ENCODE peak calls at places on chromosomes 11 and 22, in ten cellular contexts. I, R, H, E, K, A, T, C, Z and X are unnamed samples. For H3K27me3, the result is how much of the 10 kb centered on the place peaks cover.

GRCh38 chr11:37313266-37313665 is 715.2 kb upstream of the RAG2 start:
- DNase-seq in I (no peak), R (no peak), H (peak), E (no peak), K (no peak), A (no peak), T (no peak), C (no peak), Z (no peak), X (no peak)

GRCh38 chr11:92576315-92576714 is 351.7 kb downstream of the FAT3 start:
- DNase-seq in I (no peak), R (no peak), H (no peak), E (no peak), K (no peak), A (no peak), T (no peak), C (no peak), Z (no peak), X (no peak)

GRCh38 chr22:45859231-45860161 is 117.5 kb downstream of the WNT7B start:
- DNase-seq in I (no peak), R (no peak), H (peak), E (no peak), K (no peak), A (no peak), T (no peak), C (no peak), Z (no peak), X (no peak)

GRCh38 chr11:8056810-8057463 is 24.1 kb upstream of the TUB start:
- DNase-seq in I (no peak), R (peak), H (peak), E (peak), K (no peak), A (no peak), T (peak), C (no peak), Z (peak), X (no peak)

GRCh38 chr11:11884774-11885481 is 43.2 kb downstream of the USP47 start:
- DNase-seq in I (no peak), R (no peak), H (no peak), E (no peak), K (no peak), A (no peak), T (no peak), C (no peak), Z (no peak), X (no peak)

GRCh38 chr11:74950374-74950969 is 1.4 kb downstream of the SPCS2 start:
- DNase-seq in I (no peak), R (no peak), H (no peak), E (no peak), K (no peak), A (no peak), T (no peak), C (no peak), Z (no peak), X (no peak)

GRCh38 chr11:13152736-13153541 is 124.7 kb upstream of the BMAL1 start:
- DNase-seq in I (no peak), R (no peak), H (peak), E (no peak), K (peak), A (no peak), T (no peak), C (no peak), Z (no peak), X (no peak)

GRCh38 chr11:129992161-129992944 is 10.3 kb downstream of the PRDM10 start:
- DNase-seq in I (no peak), R (peak), H (peak), E (no peak), K (peak), A (no peak), T (no peak), C (peak), Z (no peak), X (peak)

GRCh38 chr11:23957309-23957708 is 539.5 kb upstream of the LUZP2 start:
- DNase-seq in I (no peak), R (no peak), H (no peak), E (no peak), K (no peak), A (no peak), T (no peak), C (no peak), Z (no peak), X (no peak)

GRCh38 chr11:116930177-116930576 is 92.8 kb upstream of the APOA1 start:
- DNase-seq in I (peak), R (peak), H (peak), E (no peak), K (peak), A (no peak), T (no peak), C (no peak), Z (peak), X (peak)

GRCh38 chr11:65066805-65067291 is 8.5 kb upstream of the NAALADL1 start:
- DNase-seq in I (no peak), R (no peak), H (no peak), E (no peak), K (no peak), A (no peak), T (no peak), C (no peak), Z (no peak), X (no peak)

GRCh38 chr11:20668844-20669832 is at the start of gene NELL1:
- DNase-seq in I (no peak), R (no peak), H (no peak), E (no peak), K (peak), A (no peak), T (no peak), C (no peak), Z (no peak), X (no peak)

GRCh38 chr11:20669833-20670684 is 673 bp downstream of the NELL1 start:
- DNase-seq in I (no peak), R (no peak), H (no peak), E (no peak), K (peak), A (no peak), T (no peak), C (no peak), Z (no peak), X (no peak)

GRCh38 chr11:20670932-20671403 is 1.6 kb downstream of the NELL1 start:
- DNase-seq in I (no peak), R (no peak), H (no peak), E (no peak), K (no peak), A (no peak), T (no peak), C (no peak), Z (no peak), X (no peak)

GRCh38 chr11:20672575-20672974 is 3.2 kb downstream of the NELL1 start:
- DNase-seq in I (no peak), R (no peak), H (no peak), E (no peak), K (peak), A (no peak), T (no peak), C (no peak), Z (no peak), X (no peak)

DNA sequence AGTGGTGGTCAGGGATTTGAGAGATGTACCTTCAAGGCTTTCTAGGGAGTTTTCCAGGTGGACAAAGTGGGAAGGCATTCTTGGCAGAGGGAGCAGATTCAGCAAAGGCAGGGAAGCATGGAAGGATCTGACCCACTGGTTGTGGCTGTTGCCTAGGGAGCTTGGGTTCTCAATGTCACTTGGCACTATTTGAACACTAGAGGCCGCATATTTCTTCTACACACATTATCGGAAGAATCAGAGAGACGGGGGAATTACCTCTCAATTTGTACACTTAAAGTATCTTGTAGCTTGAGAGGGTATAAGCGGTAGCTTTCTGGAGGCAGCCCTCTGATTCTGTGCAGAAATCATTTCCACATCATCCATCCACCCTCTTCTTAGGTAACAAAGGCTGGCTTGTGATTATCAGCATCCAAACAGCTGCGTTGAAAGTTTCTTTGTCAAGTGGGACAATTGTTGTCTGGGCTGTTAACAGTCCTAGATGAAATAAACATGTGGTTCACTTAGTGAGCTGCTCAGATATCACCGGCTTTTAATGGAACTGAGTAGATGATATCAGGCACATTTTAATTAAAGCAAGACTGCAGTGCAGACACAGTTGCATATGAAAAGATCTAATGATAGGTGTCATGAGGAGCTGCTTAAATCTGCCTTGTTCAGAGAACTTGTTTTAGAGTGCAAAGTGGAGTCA is 2.6 kb downstream of the NELL1 start:
- DNase-seq in I (no peak), R (no peak), H (no peak), E (no peak), K (peak), A (no peak), T (no peak), C (no peak), Z (no peak), X (no peak)
- H3K27me3 ChIP-seq in I (under half), R (under half), H (under half), E (under half), K (half or more), A (half or more), T (under half), C (under half), Z (half or more), X (half or more)

DNA sequence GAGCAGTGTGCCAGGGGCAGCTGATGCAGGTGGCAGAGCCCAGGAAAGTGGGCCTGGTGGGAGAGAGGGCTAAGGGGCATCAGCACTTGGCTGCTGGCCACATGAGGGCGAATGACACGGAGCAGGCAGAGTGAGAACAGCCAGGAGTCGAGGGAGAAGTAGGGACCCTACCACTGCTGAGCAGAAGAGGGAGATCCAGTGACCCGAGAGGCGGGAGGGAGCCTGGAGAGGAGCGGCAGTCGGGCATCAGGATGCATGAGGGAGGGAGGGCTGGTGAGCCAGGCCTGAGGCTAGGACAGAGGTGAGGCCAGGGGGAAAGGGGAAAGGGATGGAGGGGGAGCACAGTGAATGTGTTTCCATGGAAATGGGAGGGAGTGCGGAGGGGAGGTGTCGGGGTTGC is 36.9 kb upstream of the WNT11 start:
- DNase-seq in I (no peak), R (no peak), H (no peak), E (no peak), K (peak), A (no peak), T (no peak), C (no peak), Z (no peak), X (no peak)
- H3K27me3 ChIP-seq in I (under half), R (under half), H (under half), E (under half), K (under half), A (under half), T (under half), C (under half), Z (under half), X (under half)

DNA sequence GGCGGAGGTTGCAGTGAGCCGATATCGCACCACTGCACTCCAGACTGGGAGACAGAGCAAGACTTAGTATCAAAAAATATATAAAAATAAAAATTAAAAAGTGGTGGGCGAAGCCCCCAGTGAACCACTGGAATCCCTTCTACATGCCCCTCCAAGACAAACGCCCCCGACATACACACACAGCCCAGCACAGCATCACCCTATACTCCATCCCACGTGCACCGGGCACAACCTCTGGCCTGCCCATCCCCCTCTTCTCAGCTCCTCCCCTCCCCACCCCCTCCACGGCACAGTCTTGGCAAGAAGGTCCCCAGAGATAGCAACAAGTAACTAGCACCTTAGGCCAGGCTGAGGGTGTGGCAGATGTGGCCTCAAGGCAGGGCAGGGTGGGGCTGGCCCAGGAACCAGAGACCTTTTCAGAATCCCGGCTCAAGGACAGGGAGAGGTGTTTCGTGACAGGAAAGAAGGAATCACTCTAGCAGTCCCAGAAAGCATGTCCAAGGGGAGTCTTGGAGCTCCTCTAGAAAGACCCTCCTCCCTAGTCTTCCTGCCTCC is 54.2 kb downstream of the CYTH4 start:
- DNase-seq in I (no peak), R (no peak), H (no peak), E (no peak), K (no peak), A (no peak), T (no peak), C (peak), Z (no peak), X (no peak)
- H3K27me3 ChIP-seq in I (under half), R (under half), H (under half), E (under half), K (half or more), A (half or more), T (half or more), C (under half), Z (half or more), X (under half)

GRCh38 chr22:23359583-23360123 is 179.3 kb downstream of the BCR start:
- DNase-seq in I (no peak), R (no peak), H (no peak), E (no peak), K (no peak), A (no peak), T (no peak), C (no peak), Z (no peak), X (no peak)
- H3K27me3 ChIP-seq in I (under half), R (under half), H (under half), E (under half), K (under half), A (under half), T (under half), C (half or more), Z (under half), X (under half)

GRCh38 chr11:61307354-61307753 is 12.2 kb upstream of the VWCE start:
- DNase-seq in I (no peak), R (no peak), H (no peak), E (no peak), K (no peak), A (no peak), T (no peak), C (no peak), Z (no peak), X (no peak)
- H3K27me3 ChIP-seq in I (under half), R (under half), H (under half), E (under half), K (under half), A (under half), T (under half), C (under half), Z (under half), X (under half)